ENCODE peak calls at places on chromosomes 7 and 10, in four cellular contexts. One of them, this sample, is unnamed.

GRCh38 chr10:122768033-122768745 is 68.5 kb upstream of the C10orf120 start:
- DNase-seq in K562: no peak
- DNase-seq in SK-N-SH: no peak
- DNase-seq in GM12878: no peak
- DNase-seq in this sample: no peak

GRCh38 chr7:120303105-120303504 is 30.1 kb downstream of the KCND2 start:
- DNase-seq in K562: no peak
- DNase-seq in SK-N-SH: no peak
- DNase-seq in GM12878: no peak
- DNase-seq in this sample: no peak

GRCh38 chr7:18499407-18500197 is 4.1 kb downstream of the HDAC9 start:
- DNase-seq in K562: no peak
- DNase-seq in SK-N-SH: no peak
- DNase-seq in GM12878: no peak
- DNase-seq in this sample: no peak

GRCh38 chr7:142866361-142867096 is 11.7 kb downstream of the EPHB6 start:
- DNase-seq in K562: peak
- DNase-seq in SK-N-SH: peak
- DNase-seq in GM12878: no peak
- DNase-seq in this sample: peak

GRCh38 chr7:54874804-54875203 is 115.8 kb upstream of the SEC61G start:
- DNase-seq in K562: no peak
- DNase-seq in SK-N-SH: no peak
- DNase-seq in GM12878: no peak
- DNase-seq in this sample: no peak

GRCh38 chr10:12699258-12699700 is 302.2 kb downstream of the CCDC3 start:
- DNase-seq in K562: no peak
- DNase-seq in SK-N-SH: no peak
- DNase-seq in GM12878: no peak
- DNase-seq in this sample: no peak

GRCh38 chr10:75542902-75543301 is 111.5 kb downstream of the LRMDA start:
- DNase-seq in K562: no peak
- DNase-seq in SK-N-SH: peak
- DNase-seq in GM12878: no peak
- DNase-seq in this sample: no peak

GRCh38 chr10:111221682-111222470 is 145.0 kb downstream of the ADRA2A start:
- DNase-seq in K562: no peak
- DNase-seq in SK-N-SH: no peak
- DNase-seq in GM12878: no peak
- DNase-seq in this sample: no peak

GRCh38 chr7:158976468-158976848 is 120.1 kb downstream of the DYNC2I1 start:
- DNase-seq in K562: no peak
- DNase-seq in SK-N-SH: no peak
- DNase-seq in GM12878: peak
- DNase-seq in this sample: no peak

GRCh38 chr10:51103818-51104217 is 29.5 kb downstream of the PRKG1 start:
- DNase-seq in K562: no peak
- DNase-seq in SK-N-SH: no peak
- DNase-seq in GM12878: no peak
- DNase-seq in this sample: no peak

GRCh38 chr10:50326757-50327701 is 75.7 kb upstream of the ASAH2 start:
- DNase-seq in K562: peak
- DNase-seq in SK-N-SH: no peak
- DNase-seq in GM12878: no peak
- DNase-seq in this sample: no peak

GRCh38 chr10:132209130-132209529 is 22.4 kb downstream of the DPYSL4 start:
- DNase-seq in K562: no peak
- DNase-seq in SK-N-SH: no peak
- DNase-seq in GM12878: no peak
- DNase-seq in this sample: no peak

GRCh38 chr10:125159486-125159931 is 854 bp downstream of the CTBP2 start:
- DNase-seq in K562: peak
- DNase-seq in SK-N-SH: peak
- DNase-seq in GM12878: no peak
- DNase-seq in this sample: peak

GRCh38 chr10:13784067-13784466 is 197.3 kb downstream of the PRPF18 start:
- DNase-seq in K562: no peak
- DNase-seq in SK-N-SH: no peak
- DNase-seq in GM12878: no peak
- DNase-seq in this sample: no peak

GRCh38 chr10:35216303-35216905 is 89.8 kb downstream of the CREM start:
- DNase-seq in K562: no peak
- DNase-seq in SK-N-SH: no peak
- DNase-seq in GM12878: no peak
- DNase-seq in this sample: no peak

GRCh38 chr7:50962962-50963374 is 180.3 kb upstream of the GRB10 start:
- DNase-seq in K562: peak
- DNase-seq in SK-N-SH: no peak
- DNase-seq in GM12878: no peak
- DNase-seq in this sample: no peak

GRCh38 chr10:132223156-132223590 is 36.4 kb downstream of the DPYSL4 start:
- DNase-seq in K562: peak
- DNase-seq in SK-N-SH: peak
- DNase-seq in GM12878: peak
- DNase-seq in this sample: peak

GRCh38 chr10:10722422-10722821 is 295.2 kb upstream of the CELF2 start:
- DNase-seq in K562: no peak
- DNase-seq in SK-N-SH: no peak
- DNase-seq in GM12878: no peak
- DNase-seq in this sample: no peak

GRCh38 chr7:131381069-131381838 is 53.6 kb downstream of the MKLN1 start:
- DNase-seq in K562: no peak
- DNase-seq in SK-N-SH: no peak
- DNase-seq in GM12878: no peak
- DNase-seq in this sample: no peak
- TF ChIP-seq NRF1 in K562: no peak
- TF ChIP-seq NRF1 in SK-N-SH: no peak
- TF ChIP-seq NRF1 in GM12878: no peak
- TF ChIP-seq NRF1 in this sample: no peak

GRCh38 chr7:27606270-27607209 is 56.1 kb downstream of the HIBADH start:
- DNase-seq in K562: no peak
- DNase-seq in SK-N-SH: no peak
- DNase-seq in GM12878: no peak
- DNase-seq in this sample: no peak

GRCh38 chr7:27605283-27605682 is 57.4 kb downstream of the HIBADH start:
- DNase-seq in K562: no peak
- DNase-seq in SK-N-SH: no peak
- DNase-seq in GM12878: no peak
- DNase-seq in this sample: no peak

GRCh38 chr7:27603813-27604212 is 58.9 kb downstream of the HIBADH start:
- DNase-seq in K562: no peak
- DNase-seq in SK-N-SH: no peak
- DNase-seq in GM12878: no peak
- DNase-seq in this sample: no peak

GRCh38 chr7:27607210-27607606 is 55.5 kb downstream of the HIBADH start:
- DNase-seq in K562: no peak
- DNase-seq in SK-N-SH: no peak
- DNase-seq in GM12878: no peak
- DNase-seq in this sample: no peak

DNA sequence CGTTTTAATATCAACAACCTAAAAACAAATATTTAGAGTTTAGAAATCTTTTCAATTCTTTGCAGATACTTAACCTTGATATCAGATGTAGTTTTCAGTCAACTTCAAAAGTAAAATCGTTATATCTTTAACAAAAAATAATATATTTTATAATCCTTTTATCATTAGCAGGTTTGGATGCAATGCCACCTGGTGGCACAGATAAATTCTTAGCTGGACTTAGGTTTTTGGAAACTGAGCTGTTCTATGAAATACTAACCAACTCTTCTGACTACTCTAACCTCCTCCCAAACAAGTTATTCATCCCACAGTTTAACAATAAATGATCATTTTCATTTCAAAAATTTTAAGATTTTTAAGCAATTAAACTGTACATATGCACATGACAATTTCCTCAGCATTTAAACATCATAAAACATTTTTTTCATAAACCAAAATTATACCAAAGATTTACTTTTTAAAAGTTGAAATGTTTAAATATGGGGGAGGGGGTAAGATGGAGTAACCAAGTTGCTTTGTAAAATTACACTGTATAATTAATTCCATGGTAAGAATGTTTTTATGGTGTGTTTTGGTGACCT is 56.9 kb downstream of the HIBADH start:
- DNase-seq in K562: no peak
- DNase-seq in SK-N-SH: no peak
- DNase-seq in GM12878: no peak
- DNase-seq in this sample: no peak
- TF ChIP-seq NRF1 in K562: no peak
- TF ChIP-seq NRF1 in SK-N-SH: no peak
- TF ChIP-seq NRF1 in GM12878: no peak
- TF ChIP-seq NRF1 in this sample: no peak

GRCh38 chr7:157640144-157640543 is 303.3 kb downstream of the DNAJB6 start:
- DNase-seq in K562: no peak
- DNase-seq in SK-N-SH: no peak
- DNase-seq in GM12878: no peak
- DNase-seq in this sample: no peak

GRCh38 chr7:157641866-157642265 is 305.1 kb downstream of the DNAJB6 start:
- DNase-seq in K562: no peak
- DNase-seq in SK-N-SH: no peak
- DNase-seq in GM12878: no peak
- DNase-seq in this sample: no peak

GRCh38 chr7:157635669-157636068 is 298.9 kb downstream of the DNAJB6 start:
- DNase-seq in K562: no peak
- DNase-seq in SK-N-SH: no peak
- DNase-seq in GM12878: no peak
- DNase-seq in this sample: no peak

GRCh38 chr7:157637216-157637954 is 300.6 kb downstream of the DNAJB6 start:
- DNase-seq in K562: no peak
- DNase-seq in SK-N-SH: no peak
- DNase-seq in GM12878: no peak
- DNase-seq in this sample: no peak

DNA sequence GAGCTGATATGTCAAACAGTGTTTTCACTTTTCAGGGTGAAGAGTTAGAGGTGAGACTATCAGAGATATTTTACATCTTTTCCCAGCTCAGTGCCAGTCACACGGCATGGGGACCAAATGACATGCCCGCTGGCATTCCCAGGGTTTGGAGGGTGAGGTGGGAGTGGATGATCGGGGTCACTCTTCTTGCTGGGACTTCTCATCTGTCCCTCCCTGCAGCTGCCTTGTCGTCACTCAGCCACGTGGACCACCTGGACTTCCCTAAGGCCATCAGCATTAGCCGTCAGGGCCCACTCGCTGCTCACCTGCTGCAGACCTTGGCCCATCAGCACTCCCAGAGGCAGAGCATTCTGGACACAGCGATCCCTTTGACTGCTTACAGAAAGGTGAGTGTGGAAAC is 301.8 kb downstream of the DNAJB6 start:
- DNase-seq in K562: no peak
- DNase-seq in SK-N-SH: no peak
- DNase-seq in GM12878: no peak
- DNase-seq in this sample: no peak
- TF ChIP-seq NRF1 in K562: no peak
- TF ChIP-seq NRF1 in SK-N-SH: no peak
- TF ChIP-seq NRF1 in GM12878: no peak
- TF ChIP-seq NRF1 in this sample: no peak

DNA sequence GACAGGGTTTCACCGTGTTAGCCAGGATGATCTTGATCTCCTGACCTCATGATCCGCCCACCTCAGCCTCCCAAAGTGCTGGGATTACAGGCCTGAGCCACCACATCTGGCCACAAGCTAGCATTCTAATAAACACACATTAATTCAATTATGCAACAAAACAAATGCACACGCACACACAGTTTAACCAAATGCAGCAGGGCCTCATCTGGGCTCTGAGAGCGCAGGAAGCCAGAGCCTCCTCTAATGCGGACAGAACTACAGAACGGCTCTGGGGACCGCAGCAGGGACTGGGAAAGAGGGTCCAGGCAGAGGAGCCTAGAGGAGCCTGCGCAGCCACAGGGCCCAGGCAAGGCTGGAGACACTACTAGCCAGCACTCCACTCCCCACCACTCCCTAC is 3.8 kb downstream of the MAD1L1 start:
- DNase-seq in K562: no peak
- DNase-seq in SK-N-SH: peak
- DNase-seq in GM12878: no peak
- DNase-seq in this sample: no peak
- TF ChIP-seq NRF1 in K562: no peak
- TF ChIP-seq NRF1 in SK-N-SH: no peak
- TF ChIP-seq NRF1 in GM12878: no peak
- TF ChIP-seq NRF1 in this sample: no peak

GRCh38 chr7:74256446-74257408 is 2.5 kb upstream of the RFC2 start:
- DNase-seq in K562: no peak
- DNase-seq in SK-N-SH: no peak
- DNase-seq in GM12878: no peak
- DNase-seq in this sample: no peak

GRCh38 chr7:74252893-74253292 is 1.3 kb downstream of the RFC2 start:
- DNase-seq in K562: no peak
- DNase-seq in SK-N-SH: no peak
- DNase-seq in GM12878: no peak
- DNase-seq in this sample: no peak

GRCh38 chr7:74253975-74254857 is at the start of gene RFC2:
- DNase-seq in K562: peak
- DNase-seq in SK-N-SH: peak
- DNase-seq in GM12878: peak
- DNase-seq in this sample: peak

GRCh38 chr7:74254858-74255379 is 720 bp upstream of the RFC2 start:
- DNase-seq in K562: no peak
- DNase-seq in SK-N-SH: no peak
- DNase-seq in GM12878: no peak
- DNase-seq in this sample: no peak

DNA sequence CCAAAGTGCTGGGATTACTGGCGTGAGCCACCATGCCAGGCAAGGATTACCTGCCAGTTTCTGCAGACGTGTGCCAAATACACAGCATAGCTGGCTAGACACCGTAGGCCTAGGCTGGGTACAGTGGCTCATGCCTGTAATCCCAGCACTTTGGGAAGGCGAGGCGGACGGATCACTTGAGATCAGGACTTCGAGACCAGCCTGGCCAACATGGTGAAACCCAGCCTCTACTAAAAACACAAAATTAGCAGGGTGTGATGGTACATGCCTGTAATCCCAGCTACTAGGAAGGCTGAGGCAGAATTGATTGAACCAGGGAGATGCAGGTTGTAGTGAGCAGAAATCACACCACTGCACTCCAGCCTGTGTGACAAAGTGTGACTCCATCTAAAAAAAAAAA is 868 bp downstream of the RFC2 start:
- DNase-seq in K562: no peak
- DNase-seq in SK-N-SH: no peak
- DNase-seq in GM12878: no peak
- DNase-seq in this sample: no peak
- TF ChIP-seq NRF1 in K562: no peak
- TF ChIP-seq NRF1 in SK-N-SH: no peak
- TF ChIP-seq NRF1 in GM12878: no peak
- TF ChIP-seq NRF1 in this sample: no peak

GRCh38 chr7:2838873-2839578 is 5.1 kb downstream of the GNA12 start:
- DNase-seq in K562: no peak
- DNase-seq in SK-N-SH: no peak
- DNase-seq in GM12878: no peak
- DNase-seq in this sample: no peak
- TF ChIP-seq NRF1 in K562: no peak
- TF ChIP-seq NRF1 in SK-N-SH: no peak
- TF ChIP-seq NRF1 in GM12878: no peak
- TF ChIP-seq NRF1 in this sample: no peak

This sample was measured in H1.